ENCODE peak calls at places on chromosomes 11 and 22, in five cellular contexts. One of them, this sample, is unnamed.

GRCh38 chr11:71171024-71171423 is 81.4 kb downstream of the SHANK2 start:
- DNase-seq in Peyer's patch: peak
- DNase-seq in thyroid gland: no peak
- DNase-seq in cardiac muscle cell: no peak
- DNase-seq in upper lobe of right lung: no peak
- DNase-seq in this sample: no peak

GRCh38 chr22:43240614-43241013 is 53.7 kb upstream of the TTLL12 start:
- DNase-seq in cardiac muscle cell: no peak
- DNase-seq in thyroid gland: no peak
- DNase-seq in Peyer's patch: no peak
- DNase-seq in upper lobe of right lung: no peak
- DNase-seq in this sample: no peak

GRCh38 chr11:132941024-132941646 is 591.2 kb downstream of the OPCML start:
- DNase-seq in upper lobe of right lung: no peak
- DNase-seq in cardiac muscle cell: peak
- DNase-seq in thyroid gland: peak
- DNase-seq in Peyer's patch: peak
- DNase-seq in this sample: no peak

GRCh38 chr11:14902650-14903350 is 10.8 kb upstream of the CYP2R1 start:
- DNase-seq in thyroid gland: no peak
- DNase-seq in cardiac muscle cell: no peak
- DNase-seq in Peyer's patch: no peak
- DNase-seq in upper lobe of right lung: no peak
- DNase-seq in this sample: no peak

GRCh38 chr22:39634530-39635399 is 64.2 kb downstream of the CACNA1I start:
- DNase-seq in Peyer's patch: no peak
- DNase-seq in thyroid gland: peak
- DNase-seq in cardiac muscle cell: no peak
- DNase-seq in upper lobe of right lung: no peak
- DNase-seq in this sample: no peak

GRCh38 chr11:35260342-35260985 is 121.5 kb downstream of the CD44 start:
- DNase-seq in thyroid gland: no peak
- DNase-seq in cardiac muscle cell: no peak
- DNase-seq in Peyer's patch: no peak
- DNase-seq in upper lobe of right lung: no peak
- DNase-seq in this sample: no peak

GRCh38 chr22:27840436-27840835 is 38.9 kb upstream of the MN1 start:
- DNase-seq in cardiac muscle cell: no peak
- DNase-seq in thyroid gland: no peak
- DNase-seq in Peyer's patch: peak
- DNase-seq in upper lobe of right lung: no peak
- DNase-seq in this sample: no peak

GRCh38 chr11:17568944-17569343 is 21.9 kb downstream of the OTOG start:
- DNase-seq in Peyer's patch: no peak
- DNase-seq in cardiac muscle cell: no peak
- DNase-seq in thyroid gland: no peak
- DNase-seq in upper lobe of right lung: no peak
- DNase-seq in this sample: peak

GRCh38 chr11:116540645-116541044 is 232.1 kb downstream of the BUD13 start:
- DNase-seq in thyroid gland: no peak
- DNase-seq in cardiac muscle cell: no peak
- DNase-seq in Peyer's patch: peak
- DNase-seq in upper lobe of right lung: no peak
- DNase-seq in this sample: no peak

DNA sequence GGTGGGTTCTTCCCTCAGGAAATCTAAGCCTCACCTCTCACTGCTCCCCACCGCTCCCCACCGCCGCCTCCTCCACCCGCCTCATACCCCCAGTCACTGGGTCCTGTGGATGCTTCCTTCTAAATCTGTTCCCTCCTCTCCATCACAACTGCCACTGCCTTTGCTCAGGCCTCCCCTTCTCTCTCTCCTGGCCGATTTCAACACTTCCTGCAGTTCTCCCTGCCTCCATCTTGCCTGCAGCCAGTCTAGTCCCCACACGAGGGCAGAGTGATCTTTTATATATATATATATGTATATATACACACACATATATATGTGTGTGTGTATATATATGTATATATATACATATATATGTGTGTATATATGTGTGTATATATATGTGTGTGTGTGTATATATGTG is 27.8 kb downstream of the CREB3L1 start:
- DNase-seq in upper lobe of right lung: no peak
- DNase-seq in Peyer's patch: no peak
- DNase-seq in thyroid gland: no peak
- DNase-seq in cardiac muscle cell: no peak
- DNase-seq in this sample: no peak
- TF ChIP-seq CTCF in upper lobe of right lung: peak
- TF ChIP-seq CTCF in Peyer's patch: no peak
- TF ChIP-seq CTCF in thyroid gland: no peak
- TF ChIP-seq CTCF in cardiac muscle cell: peak
- TF ChIP-seq CTCF in this sample: no peak

GRCh38 chr11:3056296-3057068 is 741 bp downstream of the CARS1 start:
- DNase-seq in cardiac muscle cell: no peak
- DNase-seq in Peyer's patch: no peak
- DNase-seq in thyroid gland: no peak
- DNase-seq in upper lobe of right lung: no peak
- DNase-seq in this sample: peak

GRCh38 chr11:3060436-3061025 is 3.3 kb upstream of the CARS1 start:
- DNase-seq in upper lobe of right lung: no peak
- DNase-seq in thyroid gland: no peak
- DNase-seq in Peyer's patch: no peak
- DNase-seq in cardiac muscle cell: no peak
- DNase-seq in this sample: no peak

GRCh38 chr11:3055881-3056280 is 1.3 kb downstream of the CARS1 start:
- DNase-seq in cardiac muscle cell: no peak
- DNase-seq in Peyer's patch: peak
- DNase-seq in upper lobe of right lung: no peak
- DNase-seq in thyroid gland: no peak
- DNase-seq in this sample: no peak

GRCh38 chr11:3057069-3057963 is at the start of gene CARS1:
- DNase-seq in Peyer's patch: peak
- DNase-seq in cardiac muscle cell: peak
- DNase-seq in thyroid gland: peak
- DNase-seq in upper lobe of right lung: peak
- DNase-seq in this sample: peak

DNA sequence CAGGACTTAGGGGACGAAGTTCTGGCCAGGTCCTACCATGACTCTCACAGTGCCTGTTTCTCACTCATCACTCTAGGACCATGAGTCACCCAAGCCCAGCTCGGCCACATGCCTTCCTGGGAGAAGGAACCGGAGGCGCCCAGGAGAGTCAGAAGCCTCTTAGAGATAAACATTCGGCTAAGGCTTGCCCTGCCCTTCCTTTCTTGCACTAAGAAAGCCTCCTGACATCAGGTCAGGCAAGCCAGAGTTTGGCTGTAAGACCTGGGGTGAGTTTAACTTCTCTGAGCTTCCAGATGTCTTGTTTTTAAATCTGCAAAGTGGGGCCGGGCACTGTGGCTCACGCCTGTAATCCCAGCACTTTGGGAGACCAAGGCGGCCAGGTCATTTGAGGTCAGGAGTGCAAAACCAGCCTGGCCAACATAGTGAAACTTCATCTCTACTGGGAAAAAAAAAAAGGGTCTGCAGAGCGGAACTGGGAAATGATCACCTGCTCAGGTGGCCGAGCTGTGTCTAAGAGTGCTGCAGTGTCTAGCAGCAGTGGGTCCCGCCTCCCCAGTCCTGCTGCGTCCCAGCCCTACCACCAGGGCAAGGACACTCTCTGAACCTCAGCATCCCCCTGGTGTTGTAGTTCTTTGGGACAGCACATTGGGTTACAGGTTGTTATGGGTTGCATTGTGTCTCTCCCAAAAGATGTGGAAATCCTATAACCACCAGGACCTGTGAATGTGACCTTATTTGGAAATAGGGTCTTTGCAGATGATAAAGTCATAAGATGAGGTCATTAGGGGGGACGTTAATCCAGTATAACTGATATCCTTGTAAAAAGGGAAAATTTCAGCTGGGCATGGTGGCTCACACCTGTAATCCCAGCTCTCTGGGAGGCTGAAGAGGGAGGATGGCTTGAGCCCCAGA is 1.8 kb upstream of the CARS1 start:
- DNase-seq in Peyer's patch: no peak
- DNase-seq in cardiac muscle cell: no peak
- DNase-seq in upper lobe of right lung: no peak
- DNase-seq in thyroid gland: no peak
- DNase-seq in this sample: no peak
- TF ChIP-seq CTCF in Peyer's patch: no peak
- TF ChIP-seq CTCF in cardiac muscle cell: no peak
- TF ChIP-seq CTCF in upper lobe of right lung: no peak
- TF ChIP-seq CTCF in thyroid gland: no peak
- TF ChIP-seq CTCF in this sample: no peak

GRCh38 chr11:3807856-3808845 is at the start of gene PGAP2:
- DNase-seq in cardiac muscle cell: peak
- DNase-seq in upper lobe of right lung: peak
- DNase-seq in Peyer's patch: peak
- DNase-seq in thyroid gland: peak
- DNase-seq in this sample: peak

GRCh38 chr11:3809624-3809928 is 1.2 kb downstream of the PGAP2 start:
- DNase-seq in upper lobe of right lung: no peak
- DNase-seq in cardiac muscle cell: no peak
- DNase-seq in Peyer's patch: no peak
- DNase-seq in thyroid gland: no peak
- DNase-seq in this sample: no peak

GRCh38 chr11:3810951-3811350 is 2.6 kb downstream of the PGAP2 start:
- DNase-seq in upper lobe of right lung: no peak
- DNase-seq in thyroid gland: no peak
- DNase-seq in cardiac muscle cell: no peak
- DNase-seq in Peyer's patch: no peak
- DNase-seq in this sample: no peak

GRCh38 chr11:3810446-3810845 is 2.1 kb downstream of the PGAP2 start:
- DNase-seq in Peyer's patch: no peak
- DNase-seq in thyroid gland: no peak
- DNase-seq in upper lobe of right lung: no peak
- DNase-seq in cardiac muscle cell: no peak
- DNase-seq in this sample: no peak

DNA sequence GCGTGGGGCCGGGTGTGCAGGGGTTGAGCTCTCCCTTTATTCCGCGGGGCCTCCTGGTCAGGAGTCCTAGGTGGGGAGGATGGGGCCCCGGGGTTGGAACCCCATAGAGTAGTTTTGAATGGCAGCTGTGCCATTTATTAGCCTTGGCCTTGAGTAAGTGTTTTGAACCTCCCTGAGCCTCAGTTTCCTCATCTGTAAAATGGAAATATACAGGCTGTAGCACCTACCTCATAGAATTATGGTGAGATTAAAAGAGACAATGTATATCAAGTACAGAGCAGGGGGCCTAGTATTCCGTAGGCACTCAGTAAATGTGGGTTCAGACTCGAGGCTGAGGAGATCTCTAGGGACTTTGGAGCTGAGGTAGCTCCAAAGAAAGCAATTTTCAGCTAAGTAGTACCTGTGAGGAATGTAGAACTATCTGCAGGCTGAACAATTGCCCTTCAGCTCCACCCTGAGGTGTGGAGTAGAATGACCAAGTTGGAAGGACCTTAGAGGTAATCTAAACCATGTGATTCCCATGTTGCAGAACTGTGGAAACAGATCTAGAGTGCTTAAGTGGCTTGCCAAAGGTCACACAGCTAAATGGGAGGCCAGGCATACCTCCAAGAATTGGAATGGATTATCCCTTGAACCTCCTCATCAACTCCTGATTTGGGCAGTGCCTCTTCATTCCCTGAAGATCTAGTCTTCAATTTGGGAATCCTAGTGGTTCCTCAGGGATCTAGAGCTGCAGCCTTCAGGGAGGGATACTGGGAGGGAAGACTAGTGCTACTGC is 675 bp downstream of the PGAP2 start:
- DNase-seq in thyroid gland: peak
- DNase-seq in Peyer's patch: peak
- DNase-seq in upper lobe of right lung: no peak
- DNase-seq in cardiac muscle cell: peak
- DNase-seq in this sample: no peak
- TF ChIP-seq CTCF in thyroid gland: peak
- TF ChIP-seq CTCF in Peyer's patch: peak
- TF ChIP-seq CTCF in upper lobe of right lung: peak
- TF ChIP-seq CTCF in cardiac muscle cell: peak
- TF ChIP-seq CTCF in this sample: no peak

GRCh38 chr22:20955548-20955947 is 11.5 kb upstream of the AIFM3 start:
- DNase-seq in upper lobe of right lung: no peak
- DNase-seq in cardiac muscle cell: no peak
- DNase-seq in Peyer's patch: no peak
- DNase-seq in thyroid gland: no peak
- DNase-seq in this sample: no peak

GRCh38 chr22:20957691-20958440 is 9.2 kb upstream of the AIFM3 start:
- DNase-seq in upper lobe of right lung: peak
- DNase-seq in thyroid gland: peak
- DNase-seq in Peyer's patch: peak
- DNase-seq in cardiac muscle cell: peak
- DNase-seq in this sample: no peak

GRCh38 chr22:20957118-20957690 is 9.9 kb upstream of the AIFM3 start:
- DNase-seq in thyroid gland: peak
- DNase-seq in cardiac muscle cell: peak
- DNase-seq in upper lobe of right lung: peak
- DNase-seq in Peyer's patch: peak
- DNase-seq in this sample: no peak

GRCh38 chr22:20953668-20954500 is 13.2 kb upstream of the AIFM3 start:
- DNase-seq in thyroid gland: no peak
- DNase-seq in upper lobe of right lung: no peak
- DNase-seq in cardiac muscle cell: no peak
- DNase-seq in Peyer's patch: no peak
- DNase-seq in this sample: no peak

DNA sequence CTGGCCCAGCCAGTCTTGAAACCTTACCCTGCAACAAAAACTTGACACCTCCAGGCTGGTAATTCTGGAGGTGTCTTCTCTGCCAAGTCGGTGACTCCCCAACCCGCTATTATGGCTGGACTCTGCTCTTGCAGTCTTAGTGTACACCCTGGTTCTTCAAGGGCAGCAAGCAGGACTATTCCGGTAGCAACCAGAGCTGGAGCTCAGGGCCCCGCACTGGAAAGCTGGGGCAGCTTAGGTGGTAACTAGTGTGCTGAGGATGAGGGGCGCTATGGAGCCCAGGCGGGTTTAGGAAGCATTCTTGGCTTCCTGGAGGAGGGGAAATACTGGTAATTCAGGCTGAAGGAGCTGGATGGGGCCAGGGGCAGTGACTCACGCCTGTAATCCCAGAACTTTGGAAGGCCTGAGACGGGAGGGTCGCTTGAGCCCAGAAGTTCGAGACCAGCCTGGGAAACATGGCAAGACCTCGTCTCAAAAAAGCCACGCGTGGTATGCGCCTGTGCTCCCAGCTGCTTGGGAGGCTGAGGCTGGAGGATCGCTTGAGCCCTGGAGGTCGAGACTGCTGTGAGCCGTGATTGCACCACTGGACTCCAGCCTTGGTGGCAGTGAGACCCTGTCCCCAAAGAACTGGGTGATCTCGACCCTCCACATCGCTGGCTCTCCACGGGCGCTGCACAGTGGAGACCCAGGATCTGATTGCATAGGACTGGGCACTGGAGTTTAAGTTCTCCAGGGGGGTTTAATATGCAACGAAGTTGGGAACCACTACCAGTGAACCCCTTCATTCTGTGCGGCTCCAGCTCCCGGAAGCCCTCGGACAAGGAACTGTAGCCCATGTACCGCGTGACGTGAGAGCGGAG is 10.6 kb upstream of the AIFM3 start:
- DNase-seq in Peyer's patch: peak
- DNase-seq in thyroid gland: peak
- DNase-seq in upper lobe of right lung: peak
- DNase-seq in cardiac muscle cell: no peak
- DNase-seq in this sample: no peak
- TF ChIP-seq CTCF in Peyer's patch: no peak
- TF ChIP-seq CTCF in thyroid gland: no peak
- TF ChIP-seq CTCF in upper lobe of right lung: no peak
- TF ChIP-seq CTCF in cardiac muscle cell: peak
- TF ChIP-seq CTCF in this sample: no peak

This sample was measured in activated B cell treated with CpG ODN at 0.5 μM for 24 hours.